ENCODE peak calls at places on chromosomes 11 and 22, in four cellular contexts. One of them, this sample, is unnamed.

GRCh38 chr11:77470971-77471370 is 2.9 kb downstream of the PAK1 start:
- DNase-seq in LoVo: no peak
- DNase-seq in hypothalamus: no peak
- DNase-seq in heart right ventricle: no peak
- DNase-seq in this sample: no peak

GRCh38 chr11:73126804-73127480 is 15.2 kb downstream of the FCHSD2 start:
- DNase-seq in LoVo: no peak
- DNase-seq in hypothalamus: no peak
- DNase-seq in heart right ventricle: no peak
- DNase-seq in this sample: no peak

GRCh38 chr11:20031155-20032001 is 128.9 kb downstream of the DBX1 start:
- DNase-seq in LoVo: peak
- DNase-seq in hypothalamus: no peak
- DNase-seq in heart right ventricle: no peak
- DNase-seq in this sample: no peak

GRCh38 chr11:13118194-13118593 is 109.1 kb downstream of the RASSF10 start:
- DNase-seq in LoVo: peak
- DNase-seq in hypothalamus: no peak
- DNase-seq in heart right ventricle: no peak
- DNase-seq in this sample: no peak

GRCh38 chr11:13446444-13446843 is 16.6 kb downstream of the BTBD10 start:
- DNase-seq in LoVo: no peak
- DNase-seq in hypothalamus: no peak
- DNase-seq in heart right ventricle: no peak
- DNase-seq in this sample: no peak

GRCh38 chr11:72411623-72412532 is 22.5 kb downstream of the CLPB start:
- DNase-seq in LoVo: no peak
- DNase-seq in hypothalamus: no peak
- DNase-seq in heart right ventricle: no peak
- DNase-seq in this sample: peak

GRCh38 chr11:2194877-2195755 is 23.5 kb upstream of the TH start:
- DNase-seq in LoVo: peak
- DNase-seq in hypothalamus: no peak
- DNase-seq in heart right ventricle: peak
- DNase-seq in this sample: peak

GRCh38 chr11:113906038-113906437 is 1.4 kb downstream of the HTR3B start:
- DNase-seq in LoVo: peak
- DNase-seq in hypothalamus: no peak
- DNase-seq in heart right ventricle: no peak
- DNase-seq in this sample: no peak

GRCh38 chr11:119024430-119025098 is 6.0 kb downstream of the TRAPPC4 start:
- DNase-seq in LoVo: no peak
- DNase-seq in hypothalamus: no peak
- DNase-seq in heart right ventricle: no peak
- DNase-seq in this sample: no peak

GRCh38 chr11:2553886-2554285 is 109.1 kb downstream of the KCNQ1 start:
- DNase-seq in LoVo: no peak
- DNase-seq in hypothalamus: no peak
- DNase-seq in heart right ventricle: no peak
- DNase-seq in this sample: no peak

GRCh38 chr11:13983081-13983751 is 20.7 kb downstream of the SPON1 start:
- DNase-seq in LoVo: no peak
- DNase-seq in hypothalamus: peak
- DNase-seq in heart right ventricle: no peak
- DNase-seq in this sample: no peak

GRCh38 chr22:49046546-49047305 is 780.9 kb downstream of the BRD1 start:
- DNase-seq in LoVo: no peak
- DNase-seq in hypothalamus: peak
- DNase-seq in heart right ventricle: peak
- DNase-seq in this sample: no peak

GRCh38 chr22:22681221-22681739 is 36.9 kb downstream of the GGTLC2 start:
- DNase-seq in LoVo: no peak
- DNase-seq in hypothalamus: no peak
- DNase-seq in heart right ventricle: no peak
- DNase-seq in this sample: no peak

GRCh38 chr11:19093976-19094375 is 23.0 kb upstream of the ZDHHC13 start:
- DNase-seq in LoVo: peak
- DNase-seq in hypothalamus: no peak
- DNase-seq in heart right ventricle: no peak
- DNase-seq in this sample: no peak

GRCh38 chr22:44824271-44824670 is 71.9 kb downstream of the ARHGAP8 start:
- DNase-seq in LoVo: no peak
- DNase-seq in hypothalamus: no peak
- DNase-seq in heart right ventricle: no peak
- DNase-seq in this sample: no peak

GRCh38 chr22:39545310-39546063 is 12.9 kb upstream of the RPS19BP1 start:
- DNase-seq in LoVo: peak
- DNase-seq in hypothalamus: no peak
- DNase-seq in heart right ventricle: peak
- DNase-seq in this sample: no peak

GRCh38 chr11:108432783-108433182 is 34.5 kb downstream of the C11orf65 start:
- DNase-seq in LoVo: no peak
- DNase-seq in hypothalamus: no peak
- DNase-seq in heart right ventricle: no peak
- DNase-seq in this sample: no peak